ENCODE peak calls at places on chromosomes 12 and 14, in six cellular contexts. Y is thyroid gland, O is Peyer's patch, N is transverse colon, K is lower leg skin, L is endothelial cell of umbilical vein. E is an unnamed sample.
A peak's percentile ranks its signal among the peaks of the same experiment; 100 is the strongest.

GRCh38 chr12:591571-592505 is 71.4 kb downstream of the NINJ2 start:
- DNase-seq in K (no peak), L (no peak), Y (no peak), N (no peak), O (peak; percentile 38), E (peak; percentile 92)

GRCh38 chr12:6851153-6851920 is at the start of gene CDCA3:
- DNase-seq in L (peak; percentile 97), N (peak; percentile 95), K (peak; percentile 97), O (peak; percentile 98), Y (peak; percentile 97), E (peak; percentile 98)

GRCh38 chr12:122350444-122350843 is 72.0 kb downstream of the CLIP1 start:
- DNase-seq in Y (peak; percentile 66), K (no peak), L (peak; percentile 91), O (no peak), N (no peak), E (peak; percentile 33)

GRCh38 chr12:88914967-88915366 is 334.7 kb upstream of the KITLG start:
- DNase-seq in L (no peak), K (no peak), Y (no peak), O (no peak), N (no peak), E (no peak)

GRCh38 chr14:54435500-54435981 is 5.6 kb downstream of the CNIH1 start:
- DNase-seq in K (no peak), L (peak; percentile 84), Y (no peak), O (no peak), N (no peak), E (no peak)

GRCh38 chr12:99529966-99530365 is 117.6 kb upstream of the GARIN6 start:
- DNase-seq in K (no peak), N (no peak), L (no peak), Y (no peak), O (no peak), E (no peak)

GRCh38 chr14:29637406-29637805 is 290.2 kb downstream of the PRKD1 start:
- DNase-seq in Y (peak; percentile 88), K (peak; percentile 48), O (no peak), N (no peak), L (peak; percentile 74), E (peak; percentile 87)

GRCh38 chr12:68406134-68406576 is 74.0 kb upstream of the MDM1 start:
- DNase-seq in N (peak; percentile 94), L (peak; percentile 96), K (peak; percentile 90), O (peak; percentile 92), Y (peak; percentile 90), E (peak; percentile 94)

GRCh38 chr12:107320929-107321618 is 227.7 kb upstream of the CRY1 start:
- DNase-seq in N (peak; percentile 31), K (peak; percentile 53), Y (peak; percentile 75), L (no peak), O (peak; percentile 82), E (no peak)

GRCh38 chr12:81679614-81680013 is 79.5 kb downstream of the PPFIA2 start:
- DNase-seq in K (no peak), L (no peak), N (no peak), Y (no peak), O (no peak), E (no peak)

GRCh38 chr12:3241621-3242020 is 164.4 kb downstream of the TSPAN9 start:
- DNase-seq in K (no peak), N (no peak), L (no peak), O (peak; percentile 51), Y (no peak), E (no peak)

GRCh38 chr12:28611501-28611900 is 421.2 kb downstream of the CCDC91 start:
- DNase-seq in L (no peak), Y (no peak), K (no peak), O (no peak), N (peak; percentile 31), E (no peak)

GRCh38 chr12:121536929-121537813 is 43.7 kb downstream of the KDM2B start:
- DNase-seq in Y (peak; percentile 98), N (peak; percentile 88), L (peak; percentile 74), O (peak; percentile 95), K (peak; percentile 65), E (peak; percentile 91)

GRCh38 chr12:24754690-24755638 is 193.9 kb downstream of the BCAT1 start:
- DNase-seq in O (no peak), N (no peak), L (no peak), K (no peak), Y (no peak), E (no peak)

GRCh38 chr12:39605501-39605900 is 14.1 kb downstream of the ABCD2 start:
- DNase-seq in Y (no peak), L (no peak), O (no peak), K (no peak), N (no peak), E (no peak)

GRCh38 chr14:88985654-88986053 is 161.2 kb downstream of the TTC8 start:
- DNase-seq in L (no peak), Y (no peak), N (no peak), K (no peak), O (no peak), E (no peak)

GRCh38 chr12:114678718-114679117 is 5.3 kb downstream of the TBX3 start:
- DNase-seq in L (no peak), K (no peak), Y (peak; percentile 28), N (no peak), O (no peak), E (no peak)

GRCh38 chr14:25090716-25091454 is 40.9 kb upstream of the STXBP6 start:
- DNase-seq in L (no peak), N (peak; percentile 43), Y (peak; percentile 74), K (no peak), O (peak; percentile 79), E (peak; percentile 84)

GRCh38 chr12:30909088-30909688 is 17.4 kb upstream of the TSPAN11 start:
- DNase-seq in N (no peak), Y (no peak), K (no peak), O (no peak), L (no peak), E (no peak)

GRCh38 chr14:36515105-36515593 is 4.9 kb downstream of the NKX2-1 start:
- DNase-seq in Y (peak; percentile 46), N (no peak), K (no peak), O (no peak), L (no peak), E (no peak)

GRCh38 chr12:111170559-111170958 is 198.3 kb downstream of the PHETA1 start:
- DNase-seq in Y (no peak), N (no peak), O (no peak), K (peak; percentile 15), L (no peak), E (no peak)

GRCh38 chr14:61080591-61081010 is 99.6 kb downstream of the SLC38A6 start:
- DNase-seq in L (no peak), N (no peak), K (no peak), O (peak; percentile 66), Y (no peak), E (no peak)

GRCh38 chr12:54025507-54026393 is 2.5 kb upstream of the HOXC6 start:
- DNase-seq in L (no peak), K (no peak), N (no peak), O (no peak), Y (no peak), E (no peak)

GRCh38 chr12:119153477-119154434 is 25.0 kb upstream of the HSPB8 start:
- DNase-seq in N (peak; percentile 25), O (peak; percentile 55), K (no peak), Y (peak; percentile 69), L (peak; percentile 30), E (peak; percentile 72)

DNA sequence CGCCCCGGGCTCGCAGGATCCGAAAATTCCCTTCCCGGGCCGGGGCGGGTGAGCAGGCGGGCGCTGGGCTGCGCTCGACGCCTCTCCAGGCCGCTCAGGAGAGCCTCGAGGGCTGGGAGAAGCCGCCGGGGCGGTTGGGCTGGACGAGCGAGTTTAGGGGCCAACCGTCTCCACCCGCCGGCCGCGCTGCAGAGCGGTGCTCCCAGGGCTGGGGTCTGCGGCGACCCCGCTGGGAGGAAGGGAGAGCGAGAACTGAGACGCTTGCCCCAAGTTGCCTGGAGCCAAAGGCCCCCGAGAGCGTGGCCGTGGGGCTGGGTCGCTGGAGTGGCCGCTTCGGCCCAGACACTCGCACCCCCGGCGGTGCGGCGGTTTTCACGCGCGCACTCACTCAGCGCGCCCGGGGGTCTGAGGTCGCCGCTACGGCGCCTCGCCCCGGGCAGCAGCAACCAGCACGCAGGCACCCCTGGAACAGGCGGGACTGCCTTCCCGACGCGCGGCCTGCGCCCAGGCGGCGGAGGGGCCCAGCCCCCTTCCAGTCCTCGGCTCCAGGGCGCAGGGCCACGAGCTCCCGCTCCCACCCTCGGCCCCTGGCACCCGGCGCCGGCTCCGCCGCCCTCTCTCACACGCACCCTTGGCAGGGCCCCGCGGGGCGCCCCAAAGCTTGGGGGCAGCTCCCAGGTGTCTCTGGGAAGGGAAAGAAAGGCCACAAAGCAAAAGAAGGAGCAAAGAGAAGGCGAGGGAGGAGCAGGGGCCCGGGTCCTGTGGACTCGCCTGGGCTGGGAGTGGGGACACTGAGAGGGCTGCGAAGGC is 586 bp upstream of the EFS start:
- DNase-seq in O (no peak), L (no peak), Y (peak; percentile 47), K (no peak), N (no peak), E (no peak)
- TF ChIP-seq POLR2A in O (no peak), L (no peak), Y (peak; percentile 4), K (no peak), N (no peak), E (no peak)

DNA sequence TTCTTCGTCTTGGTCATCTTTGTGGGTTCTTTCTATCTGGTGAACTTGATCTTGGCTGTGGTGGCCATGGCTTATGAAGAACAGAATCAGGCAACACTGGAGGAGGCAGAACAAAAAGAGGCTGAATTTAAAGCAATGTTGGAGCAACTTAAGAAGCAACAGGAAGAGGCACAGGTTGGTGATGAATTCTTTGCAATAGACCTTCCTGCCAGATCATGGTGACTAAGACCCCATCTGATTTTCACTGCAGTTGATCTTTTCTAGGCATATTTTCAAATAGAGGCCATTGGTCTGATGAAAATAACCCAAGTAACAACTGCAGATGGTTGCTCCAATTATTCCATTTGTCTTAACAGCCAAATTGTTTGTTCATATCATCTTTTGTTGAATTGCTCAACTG is 114.4 kb downstream of the SCN8A start:
- DNase-seq in O (no peak), Y (no peak), L (peak; percentile 53), K (no peak), N (no peak), E (no peak)
- TF ChIP-seq POLR2A in O (no peak), Y (no peak), L (no peak), K (no peak), N (no peak), E (no peak)

DNA sequence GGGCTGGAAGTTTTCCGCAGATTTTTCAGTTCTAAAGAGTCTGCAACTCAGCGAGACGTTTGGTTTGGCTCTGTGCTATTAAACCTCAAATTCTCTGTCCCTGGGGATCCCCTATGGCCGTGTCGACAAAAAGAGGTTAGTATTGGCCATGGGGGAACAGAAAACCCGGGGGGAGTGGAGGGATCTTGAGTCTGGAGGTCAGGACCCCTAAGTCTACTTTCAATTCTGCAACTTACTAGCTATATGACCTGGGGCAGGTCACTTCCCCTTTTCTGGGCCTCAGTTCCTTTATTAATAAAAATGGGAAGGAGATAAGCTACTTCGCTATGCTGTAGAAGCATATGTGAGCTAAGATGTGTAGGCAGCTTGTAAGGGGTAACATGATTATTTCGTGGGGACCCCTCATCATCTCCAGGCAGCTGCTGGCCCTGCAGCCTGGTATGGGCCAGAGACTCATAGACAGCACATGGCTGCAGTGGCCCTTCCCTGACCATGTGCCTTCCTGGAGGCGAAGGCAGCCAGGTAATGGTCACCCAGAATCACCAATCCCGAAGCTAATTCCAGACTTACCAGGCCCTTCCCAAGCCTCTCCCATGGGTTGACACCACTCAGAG is 8.6 kb downstream of the ASB2 start:
- DNase-seq in O (peak; percentile 74), L (no peak), N (peak; percentile 31), Y (no peak), K (no peak), E (no peak)
- TF ChIP-seq POLR2A in O (no peak), L (no peak), N (no peak), Y (no peak), K (no peak), E (no peak)

GRCh38 chr12:73110816-73111215 is 838.6 kb downstream of the TRHDE start:
- DNase-seq in O (no peak), Y (no peak), L (no peak), K (no peak), N (no peak), E (no peak)
- TF ChIP-seq POLR2A in O (no peak), Y (no peak), L (no peak), K (no peak), N (no peak), E (no peak)